ENCODE peak calls at places on chromosomes 3 and 15, in nine cellular contexts. K is spleen, Y is Peyer's patch, P is prostate gland, O is heart left ventricle, T is breast epithelium, H is esophagus squamous epithelium, W is uterus, F is A549. Q is an unnamed sample.

GRCh38 chr3:189307963-189308362 is 136.2 kb downstream of the TPRG1 start:
- DNase-seq in K (no peak), Y (no peak), P (no peak), O (no peak), T (no peak), H (no peak), W (no peak), F (no peak), Q (no peak)

GRCh38 chr3:149536429-149536828 is 61.9 kb downstream of the TM4SF4 start:
- DNase-seq in K (no peak), Y (no peak), P (no peak), O (peak; percentile 81), T (no peak), H (no peak), W (peak; percentile 57), F (no peak), Q (no peak)

GRCh38 chr3:131480116-131480515 is 22.7 kb downstream of the MRPL3 start:
- DNase-seq in K (no peak), Y (no peak), P (no peak), O (no peak), T (no peak), H (no peak), W (no peak), F (no peak), Q (no peak)

GRCh38 chr3:42612147-42612680 is 11.7 kb downstream of the NKTR start:
- DNase-seq in K (no peak), Y (no peak), P (no peak), O (no peak), T (no peak), H (no peak), W (no peak), F (no peak), Q (no peak)

GRCh38 chr3:183253364-183253960 is 409 bp downstream of the B3GNT5 start:
- DNase-seq in K (peak; percentile 93), Y (peak; percentile 68), P (peak; percentile 75), O (peak; percentile 75), T (peak; percentile 65), H (no peak), W (peak; percentile 83), F (no peak), Q (peak; percentile 38)

GRCh38 chr3:196149922-196150321 is 61.3 kb downstream of the ZDHHC19 start:
- DNase-seq in K (no peak), Y (no peak), P (no peak), O (no peak), T (no peak), H (no peak), W (no peak), F (no peak), Q (no peak)

GRCh38 chr15:42691770-42692169 is 45.2 kb downstream of the CDAN1 start:
- DNase-seq in K (no peak), Y (no peak), P (no peak), O (no peak), T (no peak), H (no peak), W (no peak), F (no peak), Q (no peak)

GRCh38 chr3:188184160-188184559 is 30.2 kb downstream of the LPP start:
- DNase-seq in K (no peak), Y (no peak), P (no peak), O (peak; percentile 54), T (no peak), H (no peak), W (no peak), F (no peak), Q (no peak)

GRCh38 chr3:178223876-178224275 is 312.4 kb upstream of the KCNMB2 start:
- DNase-seq in K (no peak), Y (no peak), P (no peak), O (no peak), T (no peak), H (no peak), W (no peak), F (no peak), Q (no peak)

GRCh38 chr3:167684389-167684993 is 30.7 kb upstream of the WDR49 start:
- DNase-seq in K (no peak), Y (peak; percentile 58), P (peak; percentile 61), O (no peak), T (peak; percentile 18), H (no peak), W (no peak), F (peak; percentile 6), Q (peak; percentile 1)

GRCh38 chr15:76382987-76383728 is 46.6 kb downstream of the ISL2 start:
- DNase-seq in K (no peak), Y (no peak), P (no peak), O (no peak), T (no peak), H (no peak), W (no peak), F (no peak), Q (no peak)

DNA sequence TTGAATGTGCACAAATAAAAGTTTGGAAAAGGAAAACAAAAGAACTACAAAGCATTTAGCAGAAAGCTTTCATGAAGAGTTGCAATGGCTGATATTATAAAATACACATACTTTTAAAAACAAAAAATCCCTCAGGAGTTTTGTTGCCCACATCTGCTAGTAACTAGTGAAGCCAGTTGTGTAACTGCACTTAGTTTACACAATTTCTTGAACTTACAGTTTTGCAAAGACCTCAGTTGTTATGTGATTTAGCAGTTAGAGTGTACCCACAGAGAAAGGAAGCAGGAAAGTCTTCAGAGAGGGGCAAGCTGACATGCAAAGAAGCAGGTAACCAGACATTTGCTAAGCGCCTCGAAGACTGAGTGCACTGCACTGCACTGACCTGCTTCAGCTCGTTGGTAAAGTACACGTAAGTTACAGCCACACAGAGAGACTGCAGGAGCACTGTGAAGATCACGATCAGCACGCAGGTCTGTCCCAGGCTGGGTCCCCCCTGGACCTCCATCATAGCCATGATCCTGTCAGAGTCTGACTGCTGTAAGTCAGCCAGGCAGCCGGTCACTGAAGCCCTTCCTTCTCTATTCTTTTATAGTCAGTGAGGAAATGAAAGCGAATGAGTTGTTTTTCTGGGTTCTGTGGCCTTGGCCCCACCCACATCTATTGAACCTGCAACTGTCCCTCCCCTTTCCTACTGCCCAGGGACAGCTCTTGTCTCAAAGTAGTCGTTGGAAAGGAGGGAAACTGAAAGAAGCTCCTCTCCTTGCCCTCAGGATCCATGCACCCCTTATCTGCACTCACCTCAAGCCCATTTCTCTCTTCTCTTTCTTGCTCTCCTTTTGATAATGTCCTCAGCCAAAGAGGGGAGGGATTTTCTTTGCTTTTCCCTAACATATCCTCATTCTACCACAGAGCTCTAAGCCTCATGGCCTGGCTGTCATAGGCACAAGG is at the start of gene TNFSF10:
- DNase-seq in K (peak; percentile 91), Y (peak; percentile 93), P (peak; percentile 87), O (peak; percentile 65), T (peak; percentile 80), H (peak; percentile 24), W (peak; percentile 35), F (no peak), Q (peak; percentile 11)
- TF ChIP-seq POLR2A in K (peak; percentile 91), Y (peak; percentile 95), P (peak; percentile 84), O (peak; percentile 81), T (peak; percentile 66), H (no peak), W (peak; percentile 58), F (no peak), Q (no peak)

GRCh38 chr15:44132057-44132456 is 63.0 kb downstream of the FRMD5 start:
- DNase-seq in K (no peak), Y (no peak), P (no peak), O (no peak), T (no peak), H (no peak), W (no peak), F (no peak), Q (no peak)

GRCh38 chr15:44130778-44131177 is 64.3 kb downstream of the FRMD5 start:
- DNase-seq in K (no peak), Y (no peak), P (no peak), O (no peak), T (no peak), H (no peak), W (no peak), F (no peak), Q (no peak)

GRCh38 chr15:44125879-44126278 is 69.2 kb downstream of the FRMD5 start:
- DNase-seq in K (no peak), Y (no peak), P (no peak), O (no peak), T (no peak), H (no peak), W (no peak), F (no peak), Q (no peak)

GRCh38 chr15:44129911-44130310 is 65.2 kb downstream of the FRMD5 start:
- DNase-seq in K (no peak), Y (no peak), P (no peak), O (no peak), T (no peak), H (no peak), W (no peak), F (no peak), Q (no peak)

DNA sequence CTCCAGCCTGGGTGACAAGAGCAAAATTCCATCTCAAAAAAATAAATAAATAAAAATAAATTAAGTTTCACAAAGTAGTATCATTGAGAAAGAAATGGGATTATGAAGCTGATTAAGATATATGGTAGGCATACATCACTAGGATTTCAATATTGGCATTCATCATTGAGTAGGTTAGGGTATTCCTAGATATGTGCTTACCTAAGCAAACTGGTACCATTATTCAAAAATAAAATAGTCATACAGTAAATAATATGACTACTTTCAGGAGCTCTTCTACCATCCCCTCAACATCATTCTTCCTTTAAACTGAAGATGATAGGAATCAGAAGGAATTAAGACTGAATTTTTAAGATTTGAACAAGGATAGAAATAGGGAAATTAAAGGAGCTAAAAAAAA is 66.6 kb downstream of the FRMD5 start:
- DNase-seq in K (no peak), Y (no peak), P (no peak), O (no peak), T (no peak), H (no peak), W (no peak), F (no peak), Q (no peak)
- TF ChIP-seq POLR2A in K (no peak), Y (no peak), P (no peak), O (no peak), T (no peak), H (no peak), W (no peak), F (no peak), Q (no peak)

DNA sequence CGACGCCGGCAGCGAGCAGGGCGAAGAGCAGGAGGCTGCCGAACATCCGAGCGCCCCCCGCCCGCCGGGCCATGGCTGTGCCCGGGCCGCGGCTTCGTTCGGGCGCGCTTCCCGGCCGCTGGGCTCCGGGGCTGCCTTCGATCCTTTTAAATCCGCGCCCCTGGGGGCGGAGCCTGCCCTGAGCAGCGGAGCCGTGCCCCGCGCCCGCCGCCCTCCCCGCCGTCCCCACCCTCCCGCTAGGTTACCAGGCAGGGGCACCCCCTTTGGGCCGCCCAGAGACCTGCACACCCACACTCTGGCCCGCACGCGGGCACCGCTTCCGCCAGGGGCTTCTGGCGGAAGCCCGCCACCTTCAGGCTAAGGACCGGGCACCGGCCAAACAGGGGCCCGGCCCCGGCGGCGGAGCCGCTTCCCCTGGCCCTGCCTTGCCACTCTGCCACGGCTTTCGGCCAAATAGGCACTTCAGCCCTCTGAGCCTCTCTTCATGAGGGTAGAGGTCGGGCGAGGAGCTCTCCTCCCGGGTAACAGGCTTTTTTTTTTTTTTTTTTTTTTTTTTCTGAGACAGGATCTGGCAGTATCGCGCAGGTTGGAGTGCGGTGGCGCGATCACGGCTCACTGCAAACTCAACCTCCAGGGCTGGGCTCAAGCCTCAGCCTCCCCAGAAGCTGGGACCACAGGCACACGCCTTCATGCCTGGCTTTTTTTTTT is at the start of gene NMB:
- DNase-seq in K (peak; percentile 97), Y (peak; percentile 93), P (peak; percentile 72), O (peak; percentile 83), T (peak; percentile 64), H (peak; percentile 32), W (peak; percentile 81), F (peak; percentile 99), Q (no peak)
- TF ChIP-seq POLR2A in K (no peak), Y (no peak), P (peak; percentile 60), O (peak; percentile 49), T (no peak), H (no peak), W (no peak), F (peak; percentile 26), Q (no peak)

GRCh38 chr3:14133188-14133800 is 8.4 kb downstream of the TMEM43 start:
- DNase-seq in K (no peak), Y (peak; percentile 85), P (no peak), O (no peak), T (no peak), H (no peak), W (no peak), F (no peak), Q (no peak)
- TF ChIP-seq POLR2A in K (no peak), Y (peak; percentile 47), P (no peak), O (no peak), T (no peak), H (no peak), W (no peak), F (no peak), Q (no peak)